ENCODE peak calls at places on chromosomes 11 and 22, in seven cellular contexts. One of them, this sample, is unnamed.

GRCh38 chr22:19598054-19598855 is 74.0 kb upstream of the CLDN5 start:
- DNase-seq in H1: no peak
- DNase-seq in GM12878: no peak
- DNase-seq in SK-N-SH: no peak
- DNase-seq in HepG2: no peak
- DNase-seq in Panc1: no peak
- DNase-seq in HCT116: no peak
- DNase-seq in this sample: no peak

GRCh38 chr11:103070142-103070541 is 21.8 kb downstream of the DCUN1D5 start:
- DNase-seq in HCT116: no peak
- DNase-seq in GM12878: no peak
- DNase-seq in HepG2: no peak
- DNase-seq in Panc1: no peak
- DNase-seq in SK-N-SH: no peak
- DNase-seq in H1: no peak
- DNase-seq in this sample: no peak

GRCh38 chr11:116925050-116925449 is 87.6 kb upstream of the APOA1 start:
- DNase-seq in H1: no peak
- DNase-seq in HepG2: no peak
- DNase-seq in GM12878: no peak
- DNase-seq in SK-N-SH: no peak
- DNase-seq in HCT116: no peak
- DNase-seq in Panc1: no peak
- DNase-seq in this sample: no peak

GRCh38 chr22:38567531-38568245 is 2.3 kb downstream of the DMC1 start:
- DNase-seq in Panc1: no peak
- DNase-seq in HepG2: no peak
- DNase-seq in H1: no peak
- DNase-seq in GM12878: no peak
- DNase-seq in HCT116: no peak
- DNase-seq in SK-N-SH: no peak
- DNase-seq in this sample: no peak

GRCh38 chr11:71470956-71471355 is 18.0 kb downstream of the NADSYN1 start:
- DNase-seq in H1: no peak
- DNase-seq in HepG2: no peak
- DNase-seq in Panc1: no peak
- DNase-seq in HCT116: no peak
- DNase-seq in SK-N-SH: no peak
- DNase-seq in GM12878: no peak
- DNase-seq in this sample: no peak

GRCh38 chr22:35435201-35435712 is 35.3 kb downstream of the MCM5 start:
- DNase-seq in HepG2: no peak
- DNase-seq in Panc1: no peak
- DNase-seq in HCT116: no peak
- DNase-seq in H1: no peak
- DNase-seq in SK-N-SH: no peak
- DNase-seq in GM12878: no peak
- DNase-seq in this sample: no peak

GRCh38 chr11:28728666-28729065 is 620.5 kb downstream of the METTL15 start:
- DNase-seq in H1: no peak
- DNase-seq in SK-N-SH: no peak
- DNase-seq in HepG2: no peak
- DNase-seq in HCT116: no peak
- DNase-seq in Panc1: no peak
- DNase-seq in GM12878: no peak
- DNase-seq in this sample: no peak

GRCh38 chr11:59180907-59181306 is 9.0 kb downstream of the DTX4 start:
- DNase-seq in SK-N-SH: no peak
- DNase-seq in HepG2: no peak
- DNase-seq in Panc1: no peak
- DNase-seq in HCT116: no peak
- DNase-seq in GM12878: no peak
- DNase-seq in H1: no peak
- DNase-seq in this sample: no peak

GRCh38 chr11:118017631-118018315 is 31.6 kb downstream of the IL10RA start:
- DNase-seq in HCT116: no peak
- DNase-seq in HepG2: no peak
- DNase-seq in H1: no peak
- DNase-seq in Panc1: no peak
- DNase-seq in SK-N-SH: no peak
- DNase-seq in GM12878: no peak
- DNase-seq in this sample: no peak

GRCh38 chr22:49094858-49095257 is 732.8 kb downstream of the BRD1 start:
- DNase-seq in HCT116: no peak
- DNase-seq in SK-N-SH: no peak
- DNase-seq in Panc1: no peak
- DNase-seq in GM12878: no peak
- DNase-seq in HepG2: no peak
- DNase-seq in H1: no peak
- DNase-seq in this sample: no peak

GRCh38 chr11:959027-959426 is 33.4 kb downstream of the AP2A2 start:
- DNase-seq in H1: no peak
- DNase-seq in HCT116: no peak
- DNase-seq in GM12878: no peak
- DNase-seq in SK-N-SH: no peak
- DNase-seq in HepG2: no peak
- DNase-seq in Panc1: no peak
- DNase-seq in this sample: no peak
- TF ChIP-seq SIN3A in H1: no peak
- TF ChIP-seq SIN3A in HCT116: no peak
- TF ChIP-seq SIN3A in GM12878: no peak
- TF ChIP-seq SIN3A in SK-N-SH: no peak
- TF ChIP-seq SIN3A in HepG2: no peak
- TF ChIP-seq SIN3A in Panc1: no peak
- TF ChIP-seq SIN3A in this sample: no peak

GRCh38 chr11:12199231-12199948 is 89.0 kb downstream of the MICAL2 start:
- DNase-seq in H1: no peak
- DNase-seq in GM12878: no peak
- DNase-seq in Panc1: no peak
- DNase-seq in SK-N-SH: no peak
- DNase-seq in HCT116: no peak
- DNase-seq in HepG2: no peak
- DNase-seq in this sample: no peak
- TF ChIP-seq SIN3A in H1: no peak
- TF ChIP-seq SIN3A in GM12878: no peak
- TF ChIP-seq SIN3A in Panc1: no peak
- TF ChIP-seq SIN3A in SK-N-SH: no peak
- TF ChIP-seq SIN3A in HCT116: no peak
- TF ChIP-seq SIN3A in HepG2: no peak
- TF ChIP-seq SIN3A in this sample: no peak

GRCh38 chr22:26656896-26657851 is at the start of gene MIAT:
- DNase-seq in GM12878: no peak
- DNase-seq in Panc1: no peak
- DNase-seq in SK-N-SH: peak
- DNase-seq in H1: no peak
- DNase-seq in HCT116: no peak
- DNase-seq in HepG2: no peak
- DNase-seq in this sample: peak
- TF ChIP-seq SIN3A in GM12878: no peak
- TF ChIP-seq SIN3A in Panc1: no peak
- TF ChIP-seq SIN3A in SK-N-SH: no peak
- TF ChIP-seq SIN3A in H1: no peak
- TF ChIP-seq SIN3A in HCT116: no peak
- TF ChIP-seq SIN3A in HepG2: no peak
- TF ChIP-seq SIN3A in this sample: no peak

DNA sequence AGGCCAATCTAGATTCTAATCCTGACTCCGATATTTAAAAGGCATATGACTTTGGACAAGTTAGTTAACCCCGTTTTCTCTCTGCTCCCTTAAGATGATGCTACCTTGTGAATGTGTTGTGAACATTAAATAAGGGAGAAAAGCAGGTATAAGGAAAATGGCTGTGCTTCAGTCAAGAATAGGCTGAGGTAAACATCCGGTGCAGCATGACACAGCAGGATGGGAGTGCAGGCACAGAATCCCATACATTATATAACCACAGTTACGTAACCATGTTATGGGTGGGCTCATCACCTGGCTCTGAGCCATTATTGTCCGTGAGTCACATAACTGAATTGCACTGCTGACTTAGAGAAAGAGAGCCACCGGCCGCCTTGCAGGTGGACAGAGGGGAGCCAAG is 382.2 kb upstream of the ANO5 start:
- DNase-seq in Panc1: no peak
- DNase-seq in H1: no peak
- DNase-seq in GM12878: no peak
- DNase-seq in HCT116: no peak
- DNase-seq in SK-N-SH: no peak
- DNase-seq in HepG2: peak
- DNase-seq in this sample: no peak
- TF ChIP-seq SIN3A in Panc1: no peak
- TF ChIP-seq SIN3A in H1: no peak
- TF ChIP-seq SIN3A in GM12878: no peak
- TF ChIP-seq SIN3A in HCT116: no peak
- TF ChIP-seq SIN3A in SK-N-SH: no peak
- TF ChIP-seq SIN3A in HepG2: no peak
- TF ChIP-seq SIN3A in this sample: no peak

GRCh38 chr11:9642894-9643293 is 21.0 kb upstream of the SWAP70 start:
- DNase-seq in Panc1: no peak
- DNase-seq in HepG2: no peak
- DNase-seq in HCT116: no peak
- DNase-seq in GM12878: no peak
- DNase-seq in H1: no peak
- DNase-seq in SK-N-SH: no peak
- DNase-seq in this sample: no peak

GRCh38 chr11:9643751-9644150 is 20.1 kb upstream of the SWAP70 start:
- DNase-seq in SK-N-SH: no peak
- DNase-seq in GM12878: no peak
- DNase-seq in H1: no peak
- DNase-seq in HepG2: no peak
- DNase-seq in Panc1: no peak
- DNase-seq in HCT116: no peak
- DNase-seq in this sample: no peak

GRCh38 chr11:9633674-9634073 is 30.2 kb upstream of the SWAP70 start:
- DNase-seq in HCT116: no peak
- DNase-seq in HepG2: no peak
- DNase-seq in GM12878: no peak
- DNase-seq in Panc1: no peak
- DNase-seq in H1: no peak
- DNase-seq in SK-N-SH: no peak
- DNase-seq in this sample: no peak

GRCh38 chr11:9639985-9640384 is 23.9 kb upstream of the SWAP70 start:
- DNase-seq in Panc1: no peak
- DNase-seq in H1: no peak
- DNase-seq in HCT116: no peak
- DNase-seq in HepG2: no peak
- DNase-seq in SK-N-SH: no peak
- DNase-seq in GM12878: no peak
- DNase-seq in this sample: no peak

GRCh38 chr11:9639099-9639498 is 24.8 kb upstream of the SWAP70 start:
- DNase-seq in HCT116: no peak
- DNase-seq in H1: no peak
- DNase-seq in SK-N-SH: no peak
- DNase-seq in GM12878: no peak
- DNase-seq in Panc1: no peak
- DNase-seq in HepG2: no peak
- DNase-seq in this sample: no peak
- TF ChIP-seq SIN3A in HCT116: no peak
- TF ChIP-seq SIN3A in H1: no peak
- TF ChIP-seq SIN3A in SK-N-SH: no peak
- TF ChIP-seq SIN3A in GM12878: no peak
- TF ChIP-seq SIN3A in Panc1: no peak
- TF ChIP-seq SIN3A in HepG2: no peak
- TF ChIP-seq SIN3A in this sample: no peak

DNA sequence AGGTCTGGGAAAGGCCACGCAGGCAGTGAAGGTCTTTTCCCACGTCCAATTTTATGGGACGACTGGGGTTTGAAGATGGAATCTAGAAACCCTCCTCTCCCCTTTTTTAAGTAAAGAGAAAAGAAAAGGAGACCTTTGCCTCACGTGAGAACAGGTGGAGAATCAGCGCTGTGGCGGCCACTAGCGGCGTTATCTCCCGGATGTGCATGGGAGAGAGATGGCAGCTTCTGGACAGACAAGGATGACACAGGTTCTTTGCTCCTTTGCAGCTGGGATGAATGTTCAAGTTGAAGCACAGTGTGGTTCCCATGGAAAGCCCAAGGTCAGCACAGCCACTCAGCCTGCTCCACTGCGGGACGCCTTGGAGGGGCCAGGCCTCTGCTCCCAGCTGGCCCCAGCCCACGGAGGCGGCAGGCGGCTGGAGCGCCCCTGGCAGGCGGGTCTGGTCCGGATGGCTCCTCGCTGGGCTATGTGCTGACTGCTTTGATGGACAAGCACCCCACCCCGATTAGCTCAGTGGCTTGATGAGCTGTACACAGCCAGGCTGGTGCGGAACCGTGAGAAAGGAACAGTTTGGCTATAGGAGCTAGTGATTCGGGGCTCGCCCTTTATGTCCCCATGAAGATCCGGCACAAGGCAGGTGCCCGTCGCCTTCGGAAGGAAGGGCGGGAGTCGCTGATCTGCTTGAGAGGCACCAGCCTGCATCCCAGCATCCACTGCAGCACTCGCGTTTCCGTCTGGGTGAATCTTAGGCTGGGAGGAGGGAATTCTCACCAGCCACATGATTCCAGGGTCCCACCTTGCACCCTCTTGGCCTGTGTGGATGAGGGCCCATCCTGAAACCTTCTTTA is 14.5 kb upstream of the BID start:
- DNase-seq in Panc1: no peak
- DNase-seq in HepG2: no peak
- DNase-seq in SK-N-SH: no peak
- DNase-seq in GM12878: no peak
- DNase-seq in H1: no peak
- DNase-seq in HCT116: no peak
- DNase-seq in this sample: peak
- TF ChIP-seq SIN3A in Panc1: no peak
- TF ChIP-seq SIN3A in HepG2: no peak
- TF ChIP-seq SIN3A in SK-N-SH: no peak
- TF ChIP-seq SIN3A in GM12878: no peak
- TF ChIP-seq SIN3A in H1: no peak
- TF ChIP-seq SIN3A in HCT116: no peak
- TF ChIP-seq SIN3A in this sample: no peak

GRCh38 chr11:81772161-81772560 is 961.5 kb downstream of the FAM181B start:
- DNase-seq in GM12878: no peak
- DNase-seq in SK-N-SH: peak
- DNase-seq in HepG2: no peak
- DNase-seq in HCT116: no peak
- DNase-seq in H1: no peak
- DNase-seq in Panc1: no peak
- DNase-seq in this sample: no peak
- TF ChIP-seq SIN3A in GM12878: no peak
- TF ChIP-seq SIN3A in SK-N-SH: no peak
- TF ChIP-seq SIN3A in HepG2: no peak
- TF ChIP-seq SIN3A in HCT116: no peak
- TF ChIP-seq SIN3A in H1: no peak
- TF ChIP-seq SIN3A in Panc1: no peak
- TF ChIP-seq SIN3A in this sample: no peak

GRCh38 chr11:67045314-67045713 is 11.3 kb upstream of the RHOD start:
- DNase-seq in SK-N-SH: no peak
- DNase-seq in Panc1: no peak
- DNase-seq in GM12878: no peak
- DNase-seq in HepG2: no peak
- DNase-seq in H1: no peak
- DNase-seq in HCT116: peak
- DNase-seq in this sample: no peak
- TF ChIP-seq SIN3A in SK-N-SH: no peak
- TF ChIP-seq SIN3A in Panc1: no peak
- TF ChIP-seq SIN3A in GM12878: no peak
- TF ChIP-seq SIN3A in HepG2: no peak
- TF ChIP-seq SIN3A in H1: no peak
- TF ChIP-seq SIN3A in HCT116: no peak
- TF ChIP-seq SIN3A in this sample: no peak